ENCODE peak calls at places on chromosomes 13 and 19, in eight cellular contexts. C is stomach, W is A549, T is vagina, R is esophagus squamous epithelium, I is prostate gland, J is uterus, M is tibial nerve. E is an unnamed sample.

GRCh38 chr19:13795595-13796300 is 505 bp downstream of the ZSWIM4 start:
- DNase-seq in W (peak; percentile 20), R (no peak), T (no peak), J (no peak), I (peak; percentile 29), C (no peak), M (no peak), E (peak; percentile 28)

GRCh38 chr13:109874921-109875454 is 88.6 kb upstream of the IRS2 start:
- DNase-seq in C (no peak), R (no peak), I (no peak), M (no peak), W (no peak), T (no peak), J (no peak), E (peak; percentile 48)

GRCh38 chr13:45162194-45162593 is 38.7 kb downstream of the KCTD4 start:
- DNase-seq in I (no peak), J (no peak), C (no peak), T (no peak), M (no peak), R (no peak), W (no peak), E (peak; percentile 44)

GRCh38 chr19:18603255-18603957 is 3.2 kb downstream of the CRLF1 start:
- DNase-seq in J (no peak), C (no peak), M (no peak), W (no peak), R (no peak), T (no peak), I (no peak), E (no peak)

GRCh38 chr13:33179463-33179862 is 106.1 kb downstream of the STARD13 start:
- DNase-seq in M (no peak), T (no peak), C (no peak), J (no peak), R (no peak), I (no peak), W (no peak), E (no peak)

GRCh38 chr13:26867451-26868067 is 107.0 kb upstream of the GPR12 start:
- DNase-seq in W (peak; percentile 5), M (no peak), C (no peak), T (no peak), I (no peak), J (no peak), R (no peak), E (peak; percentile 14)

GRCh38 chr19:18468517-18468916 is 30.6 kb upstream of the ISYNA1 start:
- DNase-seq in W (no peak), J (no peak), M (no peak), C (no peak), T (no peak), I (no peak), R (no peak), E (no peak)

GRCh38 chr19:58265100-58265499 is 13.7 kb upstream of the ZNF8 start:
- DNase-seq in M (no peak), W (no peak), J (no peak), T (no peak), I (no peak), C (no peak), R (no peak), E (no peak)

GRCh38 chr19:45767410-45767880 is 1.6 kb downstream of the SIX5 start:
- DNase-seq in C (peak; percentile 77), I (peak; percentile 83), J (peak; percentile 83), T (no peak), M (peak; percentile 82), W (peak; percentile 58), R (no peak), E (peak; percentile 89)

GRCh38 chr19:17855333-17856152 is 4.2 kb upstream of the RPL18A start:
- DNase-seq in T (no peak), M (peak; percentile 93), R (no peak), W (peak; percentile 81), C (peak; percentile 93), I (peak; percentile 76), J (peak; percentile 87), E (peak; percentile 49)

GRCh38 chr19:49340865-49341718 is 5.9 kb downstream of the CD37 start:
- DNase-seq in T (no peak), I (no peak), M (no peak), C (no peak), W (no peak), R (no peak), J (no peak), E (no peak)

GRCh38 chr19:42441047-42441440 is 1.7 kb downstream of the CXCL17 start:
- DNase-seq in R (no peak), T (no peak), W (no peak), J (no peak), I (no peak), C (peak; percentile 51), M (no peak), E (no peak)

GRCh38 chr19:42442833-42443232 is at the start of gene CXCL17:
- DNase-seq in I (peak; percentile 51), C (peak; percentile 76), T (no peak), J (no peak), W (no peak), R (no peak), M (no peak), E (no peak)

GRCh38 chr19:42445948-42446347 is 3.2 kb upstream of the CXCL17 start:
- DNase-seq in I (no peak), R (no peak), W (no peak), J (no peak), T (no peak), M (no peak), C (no peak), E (no peak)

GRCh38 chr19:42440357-42441046 is 2.2 kb downstream of the CXCL17 start:
- DNase-seq in T (no peak), J (peak; percentile 35), M (peak; percentile 68), C (peak; percentile 89), R (no peak), I (peak; percentile 33), W (peak; percentile 95), E (peak; percentile 59)

DNA sequence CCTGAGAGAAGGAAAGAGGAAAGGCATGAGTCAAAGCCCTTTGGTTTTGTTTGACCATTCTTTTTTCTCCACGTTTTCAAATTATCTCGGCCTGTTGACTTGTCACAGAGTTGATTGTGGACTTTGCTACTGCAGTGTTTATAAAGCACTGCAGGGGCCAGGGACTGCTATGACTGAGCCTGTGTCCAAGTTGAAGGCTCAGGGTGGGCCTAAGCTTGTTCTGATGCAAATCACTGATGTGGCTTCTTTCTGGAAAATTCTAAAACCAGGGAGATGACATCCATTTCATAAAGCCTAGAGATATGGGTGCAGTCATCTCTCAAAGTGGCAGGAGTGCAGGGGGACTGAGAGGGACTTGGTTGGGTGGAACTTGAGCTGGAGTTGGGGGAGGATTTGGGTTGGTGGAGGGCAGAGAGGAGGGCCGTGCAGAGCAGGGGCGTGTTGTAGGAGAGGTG is 1.2 kb upstream of the CXCL17 start:
- DNase-seq in W (no peak), C (peak; percentile 51), I (no peak), J (no peak), M (no peak), T (no peak), R (no peak), E (no peak)
- TF ChIP-seq POLR2A in W (no peak), C (no peak), I (no peak), J (no peak), M (no peak), T (no peak), R (no peak), E (no peak)

GRCh38 chr19:39430675-39431593 is 4.8 kb downstream of the RPS16 start:
- DNase-seq in J (no peak), I (no peak), W (peak; percentile 99), C (no peak), M (no peak), R (no peak), T (no peak), E (peak; percentile 100)
- TF ChIP-seq POLR2A in J (no peak), I (no peak), W (peak; percentile 33), C (no peak), M (no peak), R (peak; percentile 5), T (no peak), E (peak; percentile 50)

DNA sequence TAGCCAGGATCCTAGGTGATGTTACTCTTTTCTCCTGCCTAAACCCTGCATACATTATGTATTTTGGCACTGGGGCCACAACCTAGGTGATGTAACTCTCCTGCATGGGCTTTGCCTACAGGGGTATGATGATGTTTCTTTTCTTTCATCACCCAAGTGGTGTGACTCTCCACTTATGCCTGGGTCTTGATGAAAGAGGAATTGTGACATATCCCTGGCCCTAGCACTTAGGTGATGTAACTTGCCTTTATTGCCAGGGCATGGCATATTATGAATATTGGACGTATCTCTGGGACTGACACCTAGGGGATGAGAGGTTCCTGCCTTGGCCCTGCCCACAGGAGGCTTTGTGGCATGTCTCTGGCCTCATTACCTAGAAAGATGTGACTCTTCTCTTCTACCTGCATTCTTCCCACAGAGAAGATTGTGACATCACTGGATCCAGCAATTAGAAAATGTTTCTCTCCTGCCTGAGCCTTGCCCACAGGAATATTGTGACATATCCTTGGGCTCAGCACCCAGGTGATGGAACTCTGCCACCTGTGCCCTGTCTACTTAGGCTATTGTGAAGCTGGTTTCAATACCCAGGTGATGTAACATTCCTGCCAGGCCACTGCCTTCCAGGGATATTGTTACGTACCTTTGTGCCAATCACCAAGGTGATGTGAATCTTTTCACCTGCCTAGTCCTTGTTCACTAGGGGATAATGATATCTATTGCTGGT is 27.3 kb upstream of the ZNF254 start:
- DNase-seq in W (no peak), I (no peak), T (no peak), J (no peak), M (no peak), R (no peak), C (no peak), E (no peak)
- TF ChIP-seq POLR2A in W (no peak), I (no peak), T (no peak), J (no peak), M (no peak), R (no peak), C (no peak), E (no peak)

DNA sequence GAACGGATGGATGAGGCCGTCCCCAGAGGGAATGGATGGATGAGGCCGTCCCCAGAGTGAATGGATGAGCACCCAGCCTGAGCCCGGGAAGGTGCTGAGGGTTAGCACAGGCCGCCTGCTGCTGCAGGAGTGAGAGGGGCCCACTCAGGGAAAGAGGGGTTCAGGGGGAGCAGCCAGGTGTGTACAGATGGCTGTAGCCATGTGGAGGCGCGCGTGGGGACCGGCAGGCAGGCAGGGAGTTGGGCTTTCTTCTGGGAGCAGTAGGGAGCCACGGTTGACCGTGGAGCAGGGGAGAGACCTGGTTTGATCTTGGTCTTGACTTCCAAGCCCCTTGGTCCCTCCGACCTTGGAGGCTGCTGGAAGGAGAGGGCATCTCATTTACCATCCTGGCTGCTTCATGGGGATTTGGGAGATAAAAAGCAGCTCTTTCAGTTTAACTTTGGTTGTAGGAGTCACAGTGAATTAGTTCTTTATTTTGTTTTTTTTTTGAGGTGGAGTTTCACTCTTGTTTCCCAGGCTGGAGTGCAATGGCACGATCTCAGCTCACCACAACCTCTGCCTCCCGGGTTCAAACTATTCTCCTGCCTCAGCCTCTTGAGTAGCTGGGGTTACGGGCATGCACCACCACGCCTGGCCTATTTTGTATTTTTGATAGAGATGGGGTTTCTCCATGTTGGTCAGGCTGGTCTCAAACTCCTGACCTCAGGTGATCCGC is 24.7 kb downstream of the ARID3A start:
- DNase-seq in T (no peak), I (no peak), W (no peak), C (no peak), R (no peak), M (no peak), J (no peak), E (no peak)
- TF ChIP-seq POLR2A in T (no peak), I (no peak), W (no peak), C (no peak), R (no peak), M (no peak), J (no peak), E (no peak)

GRCh38 chr19:4653793-4654436 is 14.6 kb downstream of the TNFAIP8L1 start:
- DNase-seq in R (no peak), M (no peak), J (no peak), T (no peak), W (no peak), C (no peak), I (no peak), E (no peak)
- TF ChIP-seq POLR2A in R (no peak), M (no peak), J (no peak), T (no peak), W (no peak), C (no peak), I (no peak), E (no peak)